ENCODE peak calls at places on chromosomes 2 and 18, in eight cellular contexts. Y, D, Q, V, K, B, J and Z are unnamed samples.

GRCh38 chr2:168894720-168895119 is 4.5 kb upstream of the SPC25 start:
- DNase-seq in Y (no peak), D (no peak), Q (no peak), V (no peak), K (no peak), B (no peak), J (no peak), Z (no peak)

GRCh38 chr18:78596794-78597193 is 382.8 kb upstream of the SALL3 start:
- DNase-seq in Y (no peak), D (no peak), Q (no peak), V (peak; percentile 78), K (no peak), B (peak; percentile 5), J (no peak), Z (no peak)

GRCh38 chr2:149383340-149383739 is 53.0 kb downstream of the LYPD6 start:
- DNase-seq in Y (no peak), D (no peak), Q (no peak), V (no peak), K (no peak), B (peak; percentile 62), J (no peak), Z (peak; percentile 94)

GRCh38 chr18:14976736-14977430 is 228.9 kb downstream of the ANKRD30B start:
- DNase-seq in Y (no peak), D (no peak), Q (no peak), V (no peak), K (no peak), B (peak; percentile 22), J (no peak), Z (no peak)

GRCh38 chr18:5772271-5772670 is 123.1 kb downstream of the TMEM200C start:
- DNase-seq in Y (no peak), D (no peak), Q (no peak), V (no peak), K (no peak), B (no peak), J (no peak), Z (no peak)

GRCh38 chr2:233053928-233054774 is 6.0 kb upstream of the INPP5D start:
- DNase-seq in Y (peak; percentile 75), D (peak; percentile 49), Q (peak; percentile 7), V (peak; percentile 75), K (peak; percentile 13), B (no peak), J (peak; percentile 84), Z (peak; percentile 35)

GRCh38 chr18:56661414-56662101 is 10.4 kb downstream of the WDR7 start:
- DNase-seq in Y (no peak), D (no peak), Q (no peak), V (no peak), K (no peak), B (no peak), J (no peak), Z (peak; percentile 15)

GRCh38 chr2:240962371-240963064 is 35.9 kb upstream of the SNED1 start:
- DNase-seq in Y (peak; percentile 42), D (no peak), Q (no peak), V (peak; percentile 46), K (no peak), B (no peak), J (no peak), Z (no peak)

GRCh38 chr2:40242315-40242714 is 209.6 kb downstream of the SLC8A1 start:
- DNase-seq in Y (no peak), D (no peak), Q (no peak), V (no peak), K (no peak), B (no peak), J (no peak), Z (no peak)